ENCODE peak calls at places on chromosomes 2 and 18, in five cellular contexts. X is breast epithelium, K is psoas muscle, Y is mucosa of descending colon, N is neural progenitor cell. J is an unnamed sample.

GRCh38 chr2:174678395-174678794 is 80.8 kb upstream of the WIPF1 start:
- DNase-seq in X (no peak), Y (no peak), K (no peak), N (no peak), J (no peak)

GRCh38 chr2:108169982-108170625 is 69.7 kb upstream of the SULT1C3 start:
- DNase-seq in K (no peak), N (peak; percentile 41), Y (no peak), X (no peak), J (no peak)

GRCh38 chr2:3613524-3613905 is 18.6 kb downstream of the COLEC11 start:
- DNase-seq in K (no peak), X (no peak), Y (no peak), N (no peak), J (no peak)

GRCh38 chr2:190781604-190782198 is 98.9 kb upstream of the GLS start:
- DNase-seq in Y (peak; percentile 63), N (peak; percentile 62), X (no peak), K (no peak), J (peak; percentile 35)

GRCh38 chr2:207162319-207162718 is 3.4 kb downstream of the KLF7 start:
- DNase-seq in K (no peak), Y (no peak), X (no peak), N (no peak), J (no peak)

GRCh38 chr2:101596346-101596745 is 101.2 kb upstream of the MAP4K4 start:
- DNase-seq in X (no peak), N (no peak), K (no peak), Y (no peak), J (no peak)

GRCh38 chr2:220334210-220334609 is 706.8 kb downstream of the SLC4A3 start:
- DNase-seq in Y (no peak), X (peak; percentile 69), N (no peak), K (no peak), J (no peak)

GRCh38 chr18:28778706-28779105 is 601.8 kb upstream of the CDH2 start:
- DNase-seq in X (no peak), N (no peak), Y (no peak), K (no peak), J (no peak)

GRCh38 chr2:216690451-216691209 is 4.7 kb downstream of the IGFBP5 start:
- DNase-seq in Y (no peak), N (peak; percentile 83), K (peak; percentile 66), X (peak; percentile 74), J (no peak)

GRCh38 chr18:59915606-59916005 is 15.8 kb downstream of the PMAIP1 start:
- DNase-seq in N (no peak), Y (no peak), K (no peak), X (no peak), J (no peak)

GRCh38 chr18:9455718-9456511 is 19.4 kb upstream of the RALBP1 start:
- DNase-seq in X (no peak), K (no peak), Y (no peak), N (no peak), J (no peak)
- H3K9me3 ChIP-seq in X (no peaks in the 10 kb centered on the region), K (no peaks in the 10 kb centered on the region), Y (peaks cover 13% of the 10 kb centered on the region), N (peaks cover 4% of the 10 kb centered on the region), J (no peaks in the 10 kb centered on the region)

GRCh38 chr2:31694444-31694843 is 113.7 kb upstream of the SRD5A2 start:
- DNase-seq in X (no peak), Y (no peak), K (no peak), N (peak; percentile 5), J (no peak)
- H3K9me3 ChIP-seq in X (peaks cover 54% of the 10 kb centered on the region), Y (peaks cover 78% of the 10 kb centered on the region), K (peaks cover 34% of the 10 kb centered on the region), N (peaks cover 19% of the 10 kb centered on the region), J (peaks cover 20% of the 10 kb centered on the region)

GRCh38 chr18:75959150-75959549 is 531.6 kb upstream of the SMIM21 start:
- DNase-seq in N (no peak), Y (no peak), X (no peak), K (no peak), J (no peak)

GRCh38 chr18:75962177-75962576 is 532.9 kb downstream of the ZNF516 start:
- DNase-seq in Y (no peak), N (no peak), K (no peak), X (no peak), J (no peak)

GRCh38 chr18:75958683-75959082 is 531.2 kb upstream of the SMIM21 start:
- DNase-seq in N (no peak), Y (no peak), X (no peak), K (no peak), J (no peak)
- H3K9me3 ChIP-seq in N (no peaks in the 10 kb centered on the region), Y (peaks cover 8% of the 10 kb centered on the region), X (no peaks in the 10 kb centered on the region), K (no peaks in the 10 kb centered on the region), J (no peaks in the 10 kb centered on the region)

GRCh38 chr2:115603285-115603684 is 1160.8 kb downstream of the DPP10 start:
- DNase-seq in X (no peak), N (no peak), Y (no peak), K (no peak), J (no peak)
- H3K9me3 ChIP-seq in X (no peaks in the 10 kb centered on the region), N (no peaks in the 10 kb centered on the region), Y (no peaks in the 10 kb centered on the region), K (no peaks in the 10 kb centered on the region), J (no peaks in the 10 kb centered on the region)

GRCh38 chr18:78730564-78731422 is 248.8 kb upstream of the SALL3 start:
- DNase-seq in K (no peak), N (no peak), X (no peak), Y (no peak), J (no peak)
- H3K9me3 ChIP-seq in K (no peaks in the 10 kb centered on the region), N (no peaks in the 10 kb centered on the region), X (no peaks in the 10 kb centered on the region), Y (no peaks in the 10 kb centered on the region), J (no peaks in the 10 kb centered on the region)

GRCh38 chr2:67948057-67948456 is 114.7 kb downstream of the C1D start:
- DNase-seq in Y (no peak), K (no peak), X (no peak), N (no peak), J (no peak)
- H3K9me3 ChIP-seq in Y (no peaks in the 10 kb centered on the region), K (peaks cover 3% of the 10 kb centered on the region), X (no peaks in the 10 kb centered on the region), N (no peaks in the 10 kb centered on the region), J (no peaks in the 10 kb centered on the region)

DNA sequence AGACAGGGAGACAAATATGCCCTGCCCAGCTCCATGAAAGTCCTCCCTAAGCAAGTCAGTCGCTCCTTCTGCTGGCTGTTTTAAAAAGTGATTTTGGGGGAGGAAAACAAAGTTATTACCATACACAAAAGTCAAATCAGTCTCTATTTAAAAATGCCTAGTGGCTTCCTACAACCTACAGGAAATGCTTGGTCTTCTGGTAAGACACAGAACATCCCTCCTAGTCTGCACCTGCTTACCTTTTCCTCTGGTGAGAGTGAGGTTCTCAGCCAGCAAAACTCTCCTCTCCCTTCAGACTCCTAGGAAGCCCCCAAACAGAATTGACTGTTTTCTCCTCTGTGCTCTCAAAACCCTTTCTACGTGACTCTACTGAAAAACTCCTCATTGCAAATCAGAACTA is 13.5 kb downstream of the CMPK2 start:
- DNase-seq in K (no peak), Y (no peak), X (no peak), N (no peak), J (no peak)
- H3K9me3 ChIP-seq in K (peaks cover 20% of the 10 kb centered on the region), Y (peaks cover 29% of the 10 kb centered on the region), X (peaks cover 15% of the 10 kb centered on the region), N (no peaks in the 10 kb centered on the region), J (no peaks in the 10 kb centered on the region)